ENCODE peak calls at places on chromosomes 11 and 22, in five cellular contexts. One of them, this sample, is unnamed. For H3K4me1 and H3K79me2, the result is how much of the 10 kb centered on the place peaks cover.

GRCh38 chr22:24421428-24421931 is 5.9 kb upstream of the ADORA2A start:
- DNase-seq in OCI-LY7: peak
- DNase-seq in mesendoderm: peak
- DNase-seq in fibroblast of lung: no peak
- DNase-seq in keratinocyte: no peak
- DNase-seq in this sample: peak

GRCh38 chr11:26199341-26199740 is 132.6 kb upstream of the ANO3 start:
- DNase-seq in keratinocyte: no peak
- DNase-seq in mesendoderm: no peak
- DNase-seq in fibroblast of lung: peak
- DNase-seq in OCI-LY7: no peak
- DNase-seq in this sample: no peak

GRCh38 chr11:26960265-26960664 is 33.6 kb upstream of the FIBIN start:
- DNase-seq in fibroblast of lung: peak
- DNase-seq in mesendoderm: no peak
- DNase-seq in keratinocyte: peak
- DNase-seq in OCI-LY7: no peak
- DNase-seq in this sample: no peak

GRCh38 chr22:38762607-38763006 is 6.8 kb upstream of the SUN2 start:
- DNase-seq in keratinocyte: no peak
- DNase-seq in fibroblast of lung: no peak
- DNase-seq in OCI-LY7: no peak
- DNase-seq in mesendoderm: no peak
- DNase-seq in this sample: no peak

GRCh38 chr11:75705541-75705940 is 12.1 kb upstream of the MOGAT2 start:
- DNase-seq in mesendoderm: peak
- DNase-seq in fibroblast of lung: no peak
- DNase-seq in keratinocyte: no peak
- DNase-seq in OCI-LY7: no peak
- DNase-seq in this sample: no peak

GRCh38 chr11:45180888-45181594 is 34.6 kb downstream of the PRDM11 start:
- DNase-seq in fibroblast of lung: peak
- DNase-seq in mesendoderm: peak
- DNase-seq in keratinocyte: no peak
- DNase-seq in OCI-LY7: no peak
- DNase-seq in this sample: peak

GRCh38 chr11:13168281-13168680 is 109.3 kb upstream of the BMAL1 start:
- DNase-seq in fibroblast of lung: no peak
- DNase-seq in OCI-LY7: no peak
- DNase-seq in mesendoderm: no peak
- DNase-seq in keratinocyte: no peak
- DNase-seq in this sample: no peak

GRCh38 chr22:17077255-17077654 is 7.5 kb upstream of the IL17RA start:
- DNase-seq in keratinocyte: no peak
- DNase-seq in fibroblast of lung: peak
- DNase-seq in mesendoderm: no peak
- DNase-seq in OCI-LY7: no peak
- DNase-seq in this sample: no peak

GRCh38 chr11:44767421-44767820 is 40.7 kb downstream of the TSPAN18 start:
- DNase-seq in fibroblast of lung: peak
- DNase-seq in keratinocyte: no peak
- DNase-seq in OCI-LY7: no peak
- DNase-seq in mesendoderm: no peak
- DNase-seq in this sample: no peak

GRCh38 chr11:777288-778255 is at the start of gene GATD1:
- DNase-seq in fibroblast of lung: peak
- DNase-seq in keratinocyte: no peak
- DNase-seq in mesendoderm: peak
- DNase-seq in OCI-LY7: peak
- DNase-seq in this sample: peak

GRCh38 chr11:10405858-10406592 is 49.0 kb upstream of the AMPD3 start:
- DNase-seq in fibroblast of lung: peak
- DNase-seq in OCI-LY7: peak
- DNase-seq in keratinocyte: peak
- DNase-seq in mesendoderm: peak
- DNase-seq in this sample: peak

GRCh38 chr11:102664001-102664752 is 39.0 kb upstream of the MMP20 start:
- DNase-seq in keratinocyte: no peak
- DNase-seq in OCI-LY7: peak
- DNase-seq in fibroblast of lung: no peak
- DNase-seq in mesendoderm: peak
- DNase-seq in this sample: peak

GRCh38 chr22:42160830-42161696 is 30.5 kb upstream of the CYP2D6 start:
- DNase-seq in mesendoderm: peak
- DNase-seq in OCI-LY7: no peak
- DNase-seq in keratinocyte: no peak
- DNase-seq in fibroblast of lung: no peak
- DNase-seq in this sample: no peak

GRCh38 chr11:16381177-16381576 is 24.8 kb upstream of the SOX6 start:
- DNase-seq in keratinocyte: no peak
- DNase-seq in OCI-LY7: no peak
- DNase-seq in mesendoderm: no peak
- DNase-seq in fibroblast of lung: no peak
- DNase-seq in this sample: no peak

GRCh38 chr11:2687782-2688191 is 12.0 kb downstream of the KCNQ1OT1 start:
- DNase-seq in keratinocyte: no peak
- DNase-seq in fibroblast of lung: no peak
- DNase-seq in mesendoderm: peak
- DNase-seq in OCI-LY7: no peak
- DNase-seq in this sample: no peak

GRCh38 chr11:31240340-31240904 is 129.1 kb downstream of the DCDC1 start:
- DNase-seq in OCI-LY7: peak
- DNase-seq in mesendoderm: peak
- DNase-seq in keratinocyte: peak
- DNase-seq in fibroblast of lung: peak
- DNase-seq in this sample: peak

GRCh38 chr11:75691804-75692203 is 23.0 kb upstream of the MAP6 start:
- DNase-seq in fibroblast of lung: no peak
- DNase-seq in keratinocyte: no peak
- DNase-seq in OCI-LY7: no peak
- DNase-seq in mesendoderm: no peak
- DNase-seq in this sample: no peak

GRCh38 chr11:106167085-106167484 is 89.6 kb downstream of the AASDHPPT start:
- DNase-seq in keratinocyte: no peak
- DNase-seq in OCI-LY7: peak
- DNase-seq in fibroblast of lung: no peak
- DNase-seq in mesendoderm: no peak
- DNase-seq in this sample: no peak

GRCh38 chr11:1754376-1755150 is 4.2 kb upstream of the IFITM10 start:
- DNase-seq in keratinocyte: no peak
- DNase-seq in mesendoderm: no peak
- DNase-seq in OCI-LY7: no peak
- DNase-seq in fibroblast of lung: no peak
- DNase-seq in this sample: no peak

GRCh38 chr11:2234963-2235362 is 35.4 kb downstream of the ASCL2 start:
- DNase-seq in keratinocyte: no peak
- DNase-seq in OCI-LY7: no peak
- DNase-seq in mesendoderm: peak
- DNase-seq in fibroblast of lung: no peak
- DNase-seq in this sample: peak

GRCh38 chr11:82782825-82783374 is 49.2 kb upstream of the FAM181B start:
- DNase-seq in keratinocyte: no peak
- DNase-seq in mesendoderm: no peak
- DNase-seq in OCI-LY7: no peak
- DNase-seq in fibroblast of lung: no peak
- DNase-seq in this sample: no peak

GRCh38 chr11:1198766-1199688 is 23.8 kb upstream of the MUC5B start:
- DNase-seq in mesendoderm: no peak
- DNase-seq in keratinocyte: no peak
- DNase-seq in fibroblast of lung: no peak
- DNase-seq in OCI-LY7: no peak
- DNase-seq in this sample: no peak

GRCh38 chr11:86303257-86303656 is 1.2 kb downstream of the HIKESHI start:
- DNase-seq in OCI-LY7: no peak
- DNase-seq in keratinocyte: no peak
- DNase-seq in mesendoderm: peak
- DNase-seq in fibroblast of lung: peak
- DNase-seq in this sample: no peak

GRCh38 chr11:62573006-62573591 is 592 bp downstream of the EEF1G start:
- DNase-seq in OCI-LY7: peak
- DNase-seq in mesendoderm: peak
- DNase-seq in keratinocyte: no peak
- DNase-seq in fibroblast of lung: no peak
- DNase-seq in this sample: peak

GRCh38 chr11:70016666-70017347 is 61.3 kb upstream of the ANO1 start:
- DNase-seq in mesendoderm: no peak
- DNase-seq in OCI-LY7: no peak
- DNase-seq in keratinocyte: peak
- DNase-seq in fibroblast of lung: peak
- DNase-seq in this sample: no peak

GRCh38 chr22:35230839-35231584 is 26.3 kb upstream of the HMGXB4 start:
- DNase-seq in fibroblast of lung: no peak
- DNase-seq in keratinocyte: no peak
- DNase-seq in mesendoderm: no peak
- DNase-seq in OCI-LY7: peak
- DNase-seq in this sample: no peak

GRCh38 chr22:45268167-45268957 is 16.4 kb upstream of the UPK3A start:
- DNase-seq in fibroblast of lung: no peak
- DNase-seq in OCI-LY7: no peak
- DNase-seq in mesendoderm: peak
- DNase-seq in keratinocyte: no peak
- DNase-seq in this sample: peak

GRCh38 chr22:47376322-47376700 is 613.9 kb downstream of the TBC1D22A start:
- DNase-seq in fibroblast of lung: no peak
- DNase-seq in OCI-LY7: no peak
- DNase-seq in mesendoderm: no peak
- DNase-seq in keratinocyte: no peak
- DNase-seq in this sample: no peak

GRCh38 chr22:47375621-47376321 is 613.3 kb downstream of the TBC1D22A start:
- DNase-seq in OCI-LY7: no peak
- DNase-seq in mesendoderm: no peak
- DNase-seq in keratinocyte: no peak
- DNase-seq in fibroblast of lung: no peak
- DNase-seq in this sample: no peak

GRCh38 chr22:47376901-47377520 is 614.6 kb downstream of the TBC1D22A start:
- DNase-seq in fibroblast of lung: no peak
- DNase-seq in mesendoderm: no peak
- DNase-seq in keratinocyte: no peak
- DNase-seq in OCI-LY7: no peak
- DNase-seq in this sample: no peak

GRCh38 chr22:47379037-47379436 is 616.6 kb downstream of the TBC1D22A start:
- DNase-seq in OCI-LY7: no peak
- DNase-seq in fibroblast of lung: no peak
- DNase-seq in keratinocyte: no peak
- DNase-seq in mesendoderm: no peak
- DNase-seq in this sample: no peak

DNA sequence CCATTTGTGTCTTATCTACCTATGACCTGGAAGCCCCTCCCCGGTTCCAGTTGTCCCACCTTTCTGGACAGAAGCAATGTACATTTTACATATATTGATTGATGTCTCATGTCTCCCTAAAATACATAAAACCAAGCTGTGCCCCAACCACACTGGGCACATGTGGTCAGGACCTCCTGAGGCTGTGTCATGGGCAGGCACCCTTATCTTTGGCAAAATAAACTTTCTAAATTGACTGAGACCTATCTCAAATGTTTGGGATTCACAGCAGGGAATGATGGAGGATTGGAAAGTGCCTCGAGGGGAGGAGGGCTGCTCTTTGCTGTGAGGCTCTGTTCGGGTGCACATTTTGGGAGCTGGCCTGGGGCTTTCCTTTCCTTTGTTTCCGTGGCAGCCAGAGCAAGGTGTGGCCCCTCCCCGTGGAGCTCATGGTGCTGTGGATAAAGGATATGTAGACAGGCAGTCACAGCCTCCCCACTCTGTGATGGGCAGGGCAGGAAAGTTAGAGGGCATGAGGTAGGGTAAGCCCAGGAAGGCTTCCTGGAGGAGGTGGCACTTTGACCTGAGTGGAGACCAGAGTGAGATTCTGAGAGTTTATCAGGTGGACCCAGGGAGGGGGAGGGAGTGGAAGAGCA is 615.6 kb downstream of the TBC1D22A start:
- DNase-seq in OCI-LY7: no peak
- DNase-seq in fibroblast of lung: no peak
- DNase-seq in keratinocyte: no peak
- DNase-seq in mesendoderm: no peak
- DNase-seq in this sample: no peak
- H3K4me1 ChIP-seq in OCI-LY7: under half
- H3K4me1 ChIP-seq in fibroblast of lung: under half
- H3K4me1 ChIP-seq in keratinocyte: under half
- H3K4me1 ChIP-seq in mesendoderm: under half
- H3K4me1 ChIP-seq in this sample: under half

DNA sequence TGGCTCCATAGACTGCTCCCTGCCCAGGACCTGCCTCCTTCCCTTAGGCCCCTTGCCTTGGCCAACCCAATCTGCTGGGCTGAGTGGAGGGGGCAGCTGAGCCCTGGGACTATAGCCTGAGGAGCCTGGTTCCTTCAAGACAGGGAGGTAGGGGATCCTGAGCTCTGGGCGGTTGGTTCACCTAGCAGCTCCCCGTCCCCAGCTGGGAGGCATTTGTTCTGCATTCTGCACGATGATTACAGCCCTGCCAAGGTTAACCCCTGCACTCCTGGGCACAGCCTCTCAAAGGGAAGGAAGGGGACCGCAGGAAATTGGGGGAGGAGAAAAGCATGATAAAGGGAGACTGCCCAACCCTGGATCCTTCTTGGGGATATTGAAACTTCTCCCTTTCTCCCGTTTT is 3.5 kb upstream of the CDC42EP1 start:
- DNase-seq in mesendoderm: peak
- DNase-seq in keratinocyte: no peak
- DNase-seq in fibroblast of lung: peak
- DNase-seq in OCI-LY7: no peak
- DNase-seq in this sample: peak
- H3K4me3 ChIP-seq in mesendoderm: no peak
- H3K4me3 ChIP-seq in keratinocyte: no peak
- H3K4me3 ChIP-seq in fibroblast of lung: no peak
- H3K4me3 ChIP-seq in OCI-LY7: no peak
- H3K4me3 ChIP-seq in this sample: no peak

GRCh38 chr11:63641727-63642126 is 27.5 kb upstream of the PLAAT3 start:
- DNase-seq in keratinocyte: no peak
- DNase-seq in mesendoderm: no peak
- DNase-seq in OCI-LY7: no peak
- DNase-seq in fibroblast of lung: peak
- DNase-seq in this sample: no peak

GRCh38 chr11:63639195-63639832 is 25.1 kb upstream of the PLAAT3 start:
- DNase-seq in fibroblast of lung: peak
- DNase-seq in keratinocyte: no peak
- DNase-seq in OCI-LY7: peak
- DNase-seq in mesendoderm: no peak
- DNase-seq in this sample: no peak

DNA sequence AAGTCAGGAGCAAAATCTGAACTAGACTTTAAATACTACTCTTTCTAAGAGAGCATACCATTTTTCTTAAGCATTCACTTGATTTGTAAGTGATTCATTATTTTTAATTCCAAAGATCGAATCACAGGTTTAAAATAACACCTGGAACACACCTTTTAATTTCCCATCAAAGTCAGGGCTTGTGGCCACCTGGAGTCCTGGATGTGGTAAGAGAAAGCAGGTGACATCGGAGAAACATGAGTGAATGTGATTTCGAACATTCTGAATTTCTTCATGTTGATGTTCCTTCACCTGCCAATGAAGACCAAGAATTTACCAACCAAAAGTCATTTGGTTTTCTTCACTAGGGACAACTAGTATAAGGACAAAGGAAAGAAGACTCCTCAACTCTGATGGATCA is 28.0 kb downstream of the ATL3 start:
- DNase-seq in mesendoderm: no peak
- DNase-seq in fibroblast of lung: no peak
- DNase-seq in keratinocyte: no peak
- DNase-seq in OCI-LY7: no peak
- DNase-seq in this sample: no peak
- H3K79me2 ChIP-seq in mesendoderm: under half
- H3K79me2 ChIP-seq in fibroblast of lung: under half
- H3K79me2 ChIP-seq in keratinocyte: under half
- H3K79me2 ChIP-seq in OCI-LY7: under half
- H3K79me2 ChIP-seq in this sample: under half

GRCh38 chr11:123238297-123238696 is 43.2 kb upstream of the CLMP start:
- DNase-seq in keratinocyte: no peak
- DNase-seq in OCI-LY7: no peak
- DNase-seq in fibroblast of lung: no peak
- DNase-seq in mesendoderm: peak
- DNase-seq in this sample: no peak
- H3K4me1 ChIP-seq in keratinocyte: under half
- H3K4me1 ChIP-seq in OCI-LY7: under half
- H3K4me1 ChIP-seq in fibroblast of lung: under half
- H3K4me1 ChIP-seq in mesendoderm: under half
- H3K4me1 ChIP-seq in this sample: under half